ENCODE peak calls at places on chromosomes 16 and 17, in nine cellular contexts. One of them, this sample, is unnamed.
A peak's percentile ranks its signal among the peaks of the same experiment; 100 is the strongest.

GRCh38 chr17:77374170-77374936 is 233.6 kb downstream of the SEC14L1 start:
- DNase-seq in CD8-positive, alpha-beta T cell: peak; percentile 78
- DNase-seq in sigmoid colon: peak; percentile 97
- DNase-seq in fibroblast of the aortic adventitia: peak; percentile 90
- DNase-seq in GM23338: peak; percentile 92
- DNase-seq in A549: no peak
- DNase-seq in ascending aorta: peak; percentile 36
- DNase-seq in HFF-Myc: no peak
- DNase-seq in HFFc6: peak; percentile 83
- DNase-seq in this sample: peak; percentile 83

GRCh38 chr16:83813818-83814653 is 6.3 kb downstream of the HSBP1 start:
- DNase-seq in ascending aorta: no peak
- DNase-seq in GM23338: peak; percentile 62
- DNase-seq in HFFc6: peak; percentile 29
- DNase-seq in CD8-positive, alpha-beta T cell: no peak
- DNase-seq in fibroblast of the aortic adventitia: peak; percentile 48
- DNase-seq in A549: peak; percentile 34
- DNase-seq in HFF-Myc: peak; percentile 79
- DNase-seq in sigmoid colon: no peak
- DNase-seq in this sample: no peak

GRCh38 chr17:15910791-15911190 is 34.1 kb upstream of the ADORA2B start:
- DNase-seq in sigmoid colon: no peak
- DNase-seq in ascending aorta: no peak
- DNase-seq in fibroblast of the aortic adventitia: no peak
- DNase-seq in HFF-Myc: no peak
- DNase-seq in CD8-positive, alpha-beta T cell: no peak
- DNase-seq in HFFc6: no peak
- DNase-seq in A549: no peak
- DNase-seq in GM23338: no peak
- DNase-seq in this sample: no peak

GRCh38 chr16:91484-91883 is 13.5 kb downstream of the MPG start:
- DNase-seq in sigmoid colon: no peak
- DNase-seq in HFF-Myc: no peak
- DNase-seq in fibroblast of the aortic adventitia: peak; percentile 52
- DNase-seq in ascending aorta: no peak
- DNase-seq in CD8-positive, alpha-beta T cell: no peak
- DNase-seq in HFFc6: no peak
- DNase-seq in A549: no peak
- DNase-seq in GM23338: no peak
- DNase-seq in this sample: no peak

GRCh38 chr17:36204724-36205500 is 6.0 kb upstream of the CCL4L2 start:
- DNase-seq in HFF-Myc: no peak
- DNase-seq in GM23338: no peak
- DNase-seq in ascending aorta: no peak
- DNase-seq in fibroblast of the aortic adventitia: no peak
- DNase-seq in HFFc6: no peak
- DNase-seq in CD8-positive, alpha-beta T cell: no peak
- DNase-seq in A549: no peak
- DNase-seq in sigmoid colon: no peak
- DNase-seq in this sample: no peak

GRCh38 chr16:13178318-13178717 is 276.9 kb downstream of the SHISA9 start:
- DNase-seq in CD8-positive, alpha-beta T cell: no peak
- DNase-seq in fibroblast of the aortic adventitia: no peak
- DNase-seq in ascending aorta: no peak
- DNase-seq in HFFc6: no peak
- DNase-seq in HFF-Myc: no peak
- DNase-seq in sigmoid colon: no peak
- DNase-seq in GM23338: no peak
- DNase-seq in A549: no peak
- DNase-seq in this sample: no peak

GRCh38 chr17:46832945-46833839 is 14.7 kb upstream of the WNT3 start:
- DNase-seq in CD8-positive, alpha-beta T cell: no peak
- DNase-seq in GM23338: no peak
- DNase-seq in fibroblast of the aortic adventitia: peak; percentile 78
- DNase-seq in ascending aorta: no peak
- DNase-seq in A549: no peak
- DNase-seq in sigmoid colon: no peak
- DNase-seq in HFF-Myc: no peak
- DNase-seq in HFFc6: peak; percentile 82
- DNase-seq in this sample: no peak

GRCh38 chr17:38559880-38560230 is 45.9 kb downstream of the SRCIN1 start:
- DNase-seq in HFFc6: no peak
- DNase-seq in ascending aorta: no peak
- DNase-seq in HFF-Myc: no peak
- DNase-seq in A549: no peak
- DNase-seq in CD8-positive, alpha-beta T cell: no peak
- DNase-seq in GM23338: no peak
- DNase-seq in sigmoid colon: no peak
- DNase-seq in fibroblast of the aortic adventitia: no peak
- DNase-seq in this sample: no peak

GRCh38 chr16:52743702-52744101 is 196.8 kb upstream of the TOX3 start:
- DNase-seq in GM23338: no peak
- DNase-seq in HFFc6: no peak
- DNase-seq in HFF-Myc: no peak
- DNase-seq in ascending aorta: no peak
- DNase-seq in sigmoid colon: no peak
- DNase-seq in CD8-positive, alpha-beta T cell: no peak
- DNase-seq in fibroblast of the aortic adventitia: no peak
- DNase-seq in A549: no peak
- DNase-seq in this sample: no peak

DNA sequence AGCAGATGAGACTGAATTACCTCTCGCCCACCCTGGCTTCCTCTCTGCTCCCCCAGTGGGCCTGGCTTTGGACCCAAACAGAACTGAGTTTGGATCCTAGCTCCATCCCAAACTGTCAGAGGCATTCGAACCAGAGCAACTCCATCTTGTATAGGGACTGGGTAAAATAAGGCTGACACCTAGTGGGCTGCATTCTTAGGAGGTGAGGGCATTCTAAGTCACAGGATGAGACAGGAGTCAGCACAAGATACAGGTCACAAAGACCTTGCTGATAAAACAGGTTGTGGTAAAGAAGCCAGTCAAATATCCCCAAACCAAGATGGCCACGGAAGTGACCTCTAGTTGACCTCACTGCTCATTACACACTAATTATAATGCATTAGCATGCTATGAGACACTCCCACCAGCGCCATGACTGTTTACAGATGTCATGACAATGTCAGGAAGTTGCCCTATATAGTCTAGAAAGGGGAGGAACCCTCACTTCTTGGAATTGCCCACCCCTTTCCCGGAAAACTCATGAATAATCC is 44.4 kb downstream of the LYRM1 start:
- DNase-seq in CD8-positive, alpha-beta T cell: no peak
- DNase-seq in HFFc6: peak; percentile 21
- DNase-seq in ascending aorta: no peak
- DNase-seq in A549: no peak
- DNase-seq in GM23338: peak; percentile 16
- DNase-seq in fibroblast of the aortic adventitia: peak; percentile 20
- DNase-seq in HFF-Myc: no peak
- DNase-seq in sigmoid colon: no peak
- DNase-seq in this sample: no peak
- TF ChIP-seq CTCF in CD8-positive, alpha-beta T cell: no peak
- TF ChIP-seq CTCF in HFFc6: no peak
- TF ChIP-seq CTCF in ascending aorta: peak; percentile 27
- TF ChIP-seq CTCF in A549: no peak
- TF ChIP-seq CTCF in GM23338: peak; percentile 43
- TF ChIP-seq CTCF in fibroblast of the aortic adventitia: no peak
- TF ChIP-seq CTCF in HFF-Myc: no peak
- TF ChIP-seq CTCF in sigmoid colon: no peak
- TF ChIP-seq CTCF in this sample: no peak

DNA sequence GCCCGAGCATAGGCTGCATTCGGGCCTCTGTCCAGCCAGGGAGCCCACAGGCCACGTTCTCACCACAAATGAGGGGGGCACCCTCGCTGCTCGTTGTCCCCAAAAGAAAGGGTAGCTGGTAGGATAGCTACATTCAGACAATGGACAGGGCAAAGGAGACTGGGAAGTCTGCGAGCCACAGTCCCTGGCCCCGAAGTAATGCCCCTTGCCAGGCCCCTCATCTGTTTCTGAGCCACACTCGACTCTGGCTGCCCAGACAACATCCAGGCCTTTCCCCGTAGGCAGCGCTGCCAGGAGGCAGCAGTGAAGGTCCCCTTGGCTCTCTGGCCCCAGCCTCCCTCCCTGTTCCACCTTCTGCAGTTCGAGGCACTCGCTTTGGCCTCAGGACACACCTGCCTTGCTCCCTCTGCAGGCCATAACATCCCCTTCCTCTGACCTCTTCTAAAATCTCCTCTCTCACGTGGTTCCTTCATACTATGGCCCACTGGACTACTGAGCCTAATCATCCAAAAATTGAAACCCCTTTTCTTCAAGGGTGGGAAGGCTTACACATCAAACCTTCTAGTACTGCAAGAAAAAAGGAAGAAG is 12.2 kb downstream of the AIPL1 start:
- DNase-seq in GM23338: peak; percentile 38
- DNase-seq in fibroblast of the aortic adventitia: no peak
- DNase-seq in HFF-Myc: no peak
- DNase-seq in ascending aorta: no peak
- DNase-seq in CD8-positive, alpha-beta T cell: no peak
- DNase-seq in A549: no peak
- DNase-seq in HFFc6: no peak
- DNase-seq in sigmoid colon: no peak
- DNase-seq in this sample: no peak
- TF ChIP-seq CTCF in GM23338: peak; percentile 56
- TF ChIP-seq CTCF in fibroblast of the aortic adventitia: no peak
- TF ChIP-seq CTCF in HFF-Myc: no peak
- TF ChIP-seq CTCF in ascending aorta: no peak
- TF ChIP-seq CTCF in CD8-positive, alpha-beta T cell: no peak
- TF ChIP-seq CTCF in A549: no peak
- TF ChIP-seq CTCF in HFFc6: no peak
- TF ChIP-seq CTCF in sigmoid colon: no peak
- TF ChIP-seq CTCF in this sample: no peak

GRCh38 chr16:67150833-67151396 is at the start of gene B3GNT9:
- DNase-seq in sigmoid colon: peak; percentile 91
- DNase-seq in fibroblast of the aortic adventitia: peak; percentile 80
- DNase-seq in GM23338: peak; percentile 84
- DNase-seq in HFFc6: peak; percentile 65
- DNase-seq in CD8-positive, alpha-beta T cell: peak; percentile 39
- DNase-seq in A549: peak; percentile 82
- DNase-seq in HFF-Myc: no peak
- DNase-seq in ascending aorta: no peak
- DNase-seq in this sample: peak; percentile 67

GRCh38 chr16:67151431-67152097 is 766 bp upstream of the B3GNT9 start:
- DNase-seq in GM23338: peak; percentile 40
- DNase-seq in HFFc6: no peak
- DNase-seq in fibroblast of the aortic adventitia: no peak
- DNase-seq in CD8-positive, alpha-beta T cell: no peak
- DNase-seq in HFF-Myc: no peak
- DNase-seq in ascending aorta: no peak
- DNase-seq in sigmoid colon: no peak
- DNase-seq in A549: peak; percentile 36
- DNase-seq in this sample: no peak

GRCh38 chr16:67149276-67150057 is 1.3 kb downstream of the B3GNT9 start:
- DNase-seq in fibroblast of the aortic adventitia: no peak
- DNase-seq in CD8-positive, alpha-beta T cell: no peak
- DNase-seq in GM23338: peak; percentile 80
- DNase-seq in HFF-Myc: no peak
- DNase-seq in A549: no peak
- DNase-seq in sigmoid colon: no peak
- DNase-seq in ascending aorta: no peak
- DNase-seq in HFFc6: no peak
- DNase-seq in this sample: no peak

GRCh38 chr16:67148656-67149275 is 2.0 kb downstream of the B3GNT9 start:
- DNase-seq in CD8-positive, alpha-beta T cell: no peak
- DNase-seq in sigmoid colon: no peak
- DNase-seq in HFFc6: no peak
- DNase-seq in GM23338: no peak
- DNase-seq in ascending aorta: no peak
- DNase-seq in HFF-Myc: no peak
- DNase-seq in fibroblast of the aortic adventitia: no peak
- DNase-seq in A549: no peak
- DNase-seq in this sample: no peak

GRCh38 chr16:67150058-67150832 is 553 bp downstream of the B3GNT9 start:
- DNase-seq in sigmoid colon: peak; percentile 78
- DNase-seq in CD8-positive, alpha-beta T cell: no peak
- DNase-seq in A549: peak; percentile 51
- DNase-seq in HFF-Myc: no peak
- DNase-seq in HFFc6: no peak
- DNase-seq in GM23338: peak; percentile 83
- DNase-seq in ascending aorta: no peak
- DNase-seq in fibroblast of the aortic adventitia: peak; percentile 59
- DNase-seq in this sample: peak; percentile 77
- TF ChIP-seq CTCF in sigmoid colon: no peak
- TF ChIP-seq CTCF in CD8-positive, alpha-beta T cell: no peak
- TF ChIP-seq CTCF in A549: no peak
- TF ChIP-seq CTCF in HFF-Myc: no peak
- TF ChIP-seq CTCF in HFFc6: no peak
- TF ChIP-seq CTCF in GM23338: peak; percentile 24
- TF ChIP-seq CTCF in ascending aorta: no peak
- TF ChIP-seq CTCF in fibroblast of the aortic adventitia: no peak
- TF ChIP-seq CTCF in this sample: peak; percentile 29

GRCh38 chr16:7509919-7510705 is 177.5 kb downstream of the RBFOX1 start:
- DNase-seq in CD8-positive, alpha-beta T cell: no peak
- DNase-seq in sigmoid colon: no peak
- DNase-seq in fibroblast of the aortic adventitia: no peak
- DNase-seq in ascending aorta: no peak
- DNase-seq in A549: no peak
- DNase-seq in HFFc6: no peak
- DNase-seq in GM23338: peak; percentile 1
- DNase-seq in HFF-Myc: no peak
- DNase-seq in this sample: peak; percentile 40

GRCh38 chr16:7515543-7515942 is 182.9 kb downstream of the RBFOX1 start:
- DNase-seq in GM23338: no peak
- DNase-seq in CD8-positive, alpha-beta T cell: no peak
- DNase-seq in fibroblast of the aortic adventitia: no peak
- DNase-seq in sigmoid colon: no peak
- DNase-seq in HFF-Myc: no peak
- DNase-seq in ascending aorta: no peak
- DNase-seq in A549: no peak
- DNase-seq in HFFc6: no peak
- DNase-seq in this sample: no peak

GRCh38 chr16:7512503-7512902 is 179.9 kb downstream of the RBFOX1 start:
- DNase-seq in HFF-Myc: no peak
- DNase-seq in A549: no peak
- DNase-seq in CD8-positive, alpha-beta T cell: no peak
- DNase-seq in ascending aorta: no peak
- DNase-seq in HFFc6: no peak
- DNase-seq in sigmoid colon: no peak
- DNase-seq in fibroblast of the aortic adventitia: no peak
- DNase-seq in GM23338: no peak
- DNase-seq in this sample: no peak

GRCh38 chr16:7511549-7512260 is 179.1 kb downstream of the RBFOX1 start:
- DNase-seq in A549: no peak
- DNase-seq in fibroblast of the aortic adventitia: no peak
- DNase-seq in GM23338: no peak
- DNase-seq in ascending aorta: no peak
- DNase-seq in CD8-positive, alpha-beta T cell: no peak
- DNase-seq in HFF-Myc: no peak
- DNase-seq in sigmoid colon: no peak
- DNase-seq in HFFc6: no peak
- DNase-seq in this sample: no peak

DNA sequence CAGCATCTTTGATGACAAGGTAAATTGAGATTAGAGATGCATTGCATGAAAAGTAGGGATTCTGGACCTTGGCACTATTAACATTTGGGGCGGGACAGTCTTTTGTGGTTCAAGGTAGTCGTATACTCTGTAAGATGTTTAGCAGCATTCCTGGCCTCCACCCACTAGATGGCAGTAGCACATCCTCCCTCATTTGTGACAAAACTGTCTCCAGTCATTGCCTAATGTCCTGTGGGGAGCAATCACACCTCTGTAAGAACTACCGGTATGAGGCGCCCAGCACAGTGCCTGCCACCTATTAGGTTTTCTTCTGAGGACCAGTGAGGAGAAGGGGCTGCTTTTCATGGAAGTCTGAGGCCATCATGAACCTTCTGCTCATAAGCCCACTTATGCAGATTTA is 180.8 kb downstream of the RBFOX1 start:
- DNase-seq in fibroblast of the aortic adventitia: no peak
- DNase-seq in sigmoid colon: no peak
- DNase-seq in A549: no peak
- DNase-seq in GM23338: peak; percentile 45
- DNase-seq in HFFc6: no peak
- DNase-seq in ascending aorta: no peak
- DNase-seq in CD8-positive, alpha-beta T cell: no peak
- DNase-seq in HFF-Myc: no peak
- DNase-seq in this sample: no peak
- TF ChIP-seq CTCF in fibroblast of the aortic adventitia: no peak
- TF ChIP-seq CTCF in sigmoid colon: no peak
- TF ChIP-seq CTCF in A549: no peak
- TF ChIP-seq CTCF in GM23338: peak; percentile 47
- TF ChIP-seq CTCF in HFFc6: peak; percentile 26
- TF ChIP-seq CTCF in ascending aorta: no peak
- TF ChIP-seq CTCF in CD8-positive, alpha-beta T cell: no peak
- TF ChIP-seq CTCF in HFF-Myc: peak; percentile 21
- TF ChIP-seq CTCF in this sample: peak; percentile 18